ENCODE peak calls at places on chromosomes 5 and 9, in seven cellular contexts. T, R, C, F, U, H and S are unnamed samples.

GRCh38 chr5:68432682-68433081 is 217.1 kb downstream of the PIK3R1 start:
- DNase-seq in T (no peak), R (no peak), C (no peak), F (no peak), U (no peak), H (no peak), S (no peak)

GRCh38 chr5:178306430-178307225 is 74.0 kb upstream of the PHYKPL start:
- DNase-seq in T (no peak), R (no peak), C (no peak), F (no peak), U (no peak), H (no peak), S (no peak)

GRCh38 chr5:141958773-141959172 is 771 bp upstream of the PCDH12 start:
- DNase-seq in T (no peak), R (no peak), C (no peak), F (no peak), U (no peak), H (no peak), S (no peak)

GRCh38 chr9:23598994-23599393 is 227.0 kb downstream of the ELAVL2 start:
- DNase-seq in T (no peak), R (no peak), C (no peak), F (no peak), U (no peak), H (no peak), S (peak)

GRCh38 chr5:155434267-155434666 is 420.7 kb downstream of the KIF4B start:
- DNase-seq in T (no peak), R (no peak), C (no peak), F (no peak), U (no peak), H (no peak), S (no peak)

GRCh38 chr5:133882107-133882695 is 86.2 kb downstream of the C5orf15 start:
- DNase-seq in T (no peak), R (no peak), C (no peak), F (no peak), U (no peak), H (no peak), S (no peak)

GRCh38 chr9:134325096-134325812 is 1.0 kb upstream of the RXRA start:
- DNase-seq in T (no peak), R (peak), C (peak), F (no peak), U (no peak), H (no peak), S (peak)

GRCh38 chr5:159449925-159450324 is 119.6 kb upstream of the IL12B start:
- DNase-seq in T (no peak), R (no peak), C (no peak), F (no peak), U (no peak), H (peak), S (no peak)

GRCh38 chr5:9617739-9618504 is 12.2 kb downstream of the TAS2R1 start:
- DNase-seq in T (no peak), R (no peak), C (peak), F (no peak), U (no peak), H (no peak), S (no peak)

GRCh38 chr5:151101151-151101550 is 20.3 kb upstream of the TNIP1 start:
- DNase-seq in T (no peak), R (peak), C (no peak), F (no peak), U (no peak), H (no peak), S (no peak)

GRCh38 chr5:132369012-132369470 is 469 bp upstream of the SLC22A5 start:
- DNase-seq in T (no peak), R (no peak), C (no peak), F (no peak), U (no peak), H (no peak), S (no peak)

GRCh38 chr5:1380011-1380817 is 35.3 kb upstream of the CLPTM1L start:
- DNase-seq in T (no peak), R (peak), C (peak), F (peak), U (no peak), H (no peak), S (peak)

GRCh38 chr9:97109194-97109811 is 70.4 kb upstream of the CTSV start:
- DNase-seq in T (no peak), R (peak), C (peak), F (peak), U (no peak), H (no peak), S (peak)

GRCh38 chr5:162068412-162068811 is 839 bp downstream of the GABRG2 start:
- DNase-seq in T (no peak), R (peak), C (peak), F (peak), U (no peak), H (peak), S (peak)

GRCh38 chr9:114243240-114243639 is 79.7 kb upstream of the ORM1 start:
- DNase-seq in T (no peak), R (no peak), C (no peak), F (no peak), U (no peak), H (no peak), S (no peak)

GRCh38 chr5:66209350-66209749 is 65.2 kb downstream of the SREK1 start:
- DNase-seq in T (no peak), R (no peak), C (no peak), F (no peak), U (no peak), H (peak), S (peak)

GRCh38 chr9:24044576-24044975 is 218.5 kb upstream of the ELAVL2 start:
- DNase-seq in T (no peak), R (no peak), C (no peak), F (no peak), U (no peak), H (no peak), S (no peak)

GRCh38 chr5:166991586-166991985 is 1299.9 kb upstream of the WWC1 start:
- DNase-seq in T (no peak), R (no peak), C (no peak), F (no peak), U (no peak), H (no peak), S (no peak)

GRCh38 chr5:158979749-158980521 is 119.8 kb downstream of the EBF1 start:
- DNase-seq in T (no peak), R (no peak), C (peak), F (no peak), U (peak), H (no peak), S (no peak)

GRCh38 chr5:113804264-113804663 is 290.8 kb downstream of the YTHDC2 start:
- DNase-seq in T (no peak), R (no peak), C (no peak), F (no peak), U (no peak), H (no peak), S (no peak)

GRCh38 chr5:164663223-164663989 is 1158.0 kb downstream of the MAT2B start:
- DNase-seq in T (no peak), R (no peak), C (no peak), F (no peak), U (no peak), H (no peak), S (no peak)

GRCh38 chr5:132807163-132807838 is 5.8 kb upstream of the SOWAHA start:
- DNase-seq in T (no peak), R (peak), C (peak), F (peak), U (no peak), H (no peak), S (peak)

GRCh38 chr5:131109540-131110255 is 55.4 kb downstream of the HINT1 start:
- DNase-seq in T (peak), R (peak), C (peak), F (no peak), U (peak), H (no peak), S (peak)

GRCh38 chr5:135039526-135040296 is 5.7 kb upstream of the PITX1 start:
- DNase-seq in T (no peak), R (no peak), C (no peak), F (peak), U (no peak), H (no peak), S (no peak)

GRCh38 chr5:68930139-68930538 is 163.7 kb upstream of the SLC30A5 start:
- DNase-seq in T (no peak), R (no peak), C (no peak), F (no peak), U (no peak), H (no peak), S (no peak)

GRCh38 chr9:22100626-22101025 is 91.5 kb upstream of the CDKN2B start:
- DNase-seq in T (no peak), R (peak), C (no peak), F (no peak), U (no peak), H (no peak), S (no peak)

GRCh38 chr5:30502277-30502676 is 691.2 kb upstream of the CDH6 start:
- DNase-seq in T (no peak), R (no peak), C (no peak), F (no peak), U (no peak), H (no peak), S (no peak)